ENCODE peak calls at places on chromosome 12, in ten cellular contexts. One of them, this sample, is unnamed.

GRCh38 chr12:93638954-93639353 is 38.2 kb upstream of the CRADD start:
- DNase-seq in stimulated activated CD8-positive, alpha-beta memory T cell treated with anti-CD3 and anti-CD28 coated beads, Interleukin-2, amount 100 ng/mL, for 1 hour: no peak
- DNase-seq in left ventricle myocardium superior: no peak
- DNase-seq in NCI-H2107: no peak
- DNase-seq in CD8-positive, alpha-beta T cell: no peak
- DNase-seq in amniotic stem cell: no peak
- DNase-seq in posterior cingulate gyrus: no peak
- DNase-seq in osteocyte: peak
- DNase-seq in amygdala: no peak
- DNase-seq in naive thymus-derived CD8-positive, alpha-beta T cell: no peak
- DNase-seq in this sample: no peak

GRCh38 chr12:47573146-47573659 is 132.6 kb downstream of the RPAP3 start:
- DNase-seq in left ventricle myocardium superior: no peak
- DNase-seq in amniotic stem cell: no peak
- DNase-seq in NCI-H2107: no peak
- DNase-seq in amygdala: no peak
- DNase-seq in naive thymus-derived CD8-positive, alpha-beta T cell: no peak
- DNase-seq in CD8-positive, alpha-beta T cell: no peak
- DNase-seq in posterior cingulate gyrus: no peak
- DNase-seq in stimulated activated CD8-positive, alpha-beta memory T cell treated with anti-CD3 and anti-CD28 coated beads, Interleukin-2, amount 100 ng/mL, for 1 hour: no peak
- DNase-seq in osteocyte: no peak
- DNase-seq in this sample: no peak

GRCh38 chr12:128613821-128614220 is 209.9 kb downstream of the SLC15A4 start:
- DNase-seq in amygdala: no peak
- DNase-seq in CD8-positive, alpha-beta T cell: no peak
- DNase-seq in NCI-H2107: no peak
- DNase-seq in naive thymus-derived CD8-positive, alpha-beta T cell: no peak
- DNase-seq in osteocyte: no peak
- DNase-seq in posterior cingulate gyrus: no peak
- DNase-seq in left ventricle myocardium superior: no peak
- DNase-seq in stimulated activated CD8-positive, alpha-beta memory T cell treated with anti-CD3 and anti-CD28 coated beads, Interleukin-2, amount 100 ng/mL, for 1 hour: no peak
- DNase-seq in amniotic stem cell: no peak
- DNase-seq in this sample: no peak

GRCh38 chr12:118189761-118190181 is 53.8 kb downstream of the PEBP1 start:
- DNase-seq in amniotic stem cell: no peak
- DNase-seq in posterior cingulate gyrus: peak
- DNase-seq in NCI-H2107: no peak
- DNase-seq in stimulated activated CD8-positive, alpha-beta memory T cell treated with anti-CD3 and anti-CD28 coated beads, Interleukin-2, amount 100 ng/mL, for 1 hour: no peak
- DNase-seq in CD8-positive, alpha-beta T cell: no peak
- DNase-seq in amygdala: peak
- DNase-seq in osteocyte: no peak
- DNase-seq in naive thymus-derived CD8-positive, alpha-beta T cell: no peak
- DNase-seq in left ventricle myocardium superior: peak
- DNase-seq in this sample: no peak

GRCh38 chr12:113658030-113658655 is 186.5 kb upstream of the LHX5 start:
- DNase-seq in stimulated activated CD8-positive, alpha-beta memory T cell treated with anti-CD3 and anti-CD28 coated beads, Interleukin-2, amount 100 ng/mL, for 1 hour: no peak
- DNase-seq in posterior cingulate gyrus: no peak
- DNase-seq in CD8-positive, alpha-beta T cell: no peak
- DNase-seq in left ventricle myocardium superior: no peak
- DNase-seq in amniotic stem cell: no peak
- DNase-seq in osteocyte: no peak
- DNase-seq in naive thymus-derived CD8-positive, alpha-beta T cell: no peak
- DNase-seq in NCI-H2107: no peak
- DNase-seq in amygdala: no peak
- DNase-seq in this sample: no peak

GRCh38 chr12:633731-634130 is 29.5 kb downstream of the NINJ2 start:
- DNase-seq in posterior cingulate gyrus: no peak
- DNase-seq in NCI-H2107: no peak
- DNase-seq in left ventricle myocardium superior: no peak
- DNase-seq in amygdala: no peak
- DNase-seq in naive thymus-derived CD8-positive, alpha-beta T cell: no peak
- DNase-seq in amniotic stem cell: no peak
- DNase-seq in osteocyte: no peak
- DNase-seq in stimulated activated CD8-positive, alpha-beta memory T cell treated with anti-CD3 and anti-CD28 coated beads, Interleukin-2, amount 100 ng/mL, for 1 hour: no peak
- DNase-seq in CD8-positive, alpha-beta T cell: no peak
- DNase-seq in this sample: no peak

GRCh38 chr12:38159591-38160317 is 156.8 kb upstream of the ALG10B start:
- DNase-seq in naive thymus-derived CD8-positive, alpha-beta T cell: no peak
- DNase-seq in osteocyte: peak
- DNase-seq in posterior cingulate gyrus: no peak
- DNase-seq in amygdala: no peak
- DNase-seq in CD8-positive, alpha-beta T cell: no peak
- DNase-seq in amniotic stem cell: no peak
- DNase-seq in stimulated activated CD8-positive, alpha-beta memory T cell treated with anti-CD3 and anti-CD28 coated beads, Interleukin-2, amount 100 ng/mL, for 1 hour: no peak
- DNase-seq in left ventricle myocardium superior: no peak
- DNase-seq in NCI-H2107: no peak
- DNase-seq in this sample: no peak

GRCh38 chr12:49763006-49763591 is 21.7 kb downstream of the TMBIM6 start:
- DNase-seq in left ventricle myocardium superior: peak
- DNase-seq in CD8-positive, alpha-beta T cell: peak
- DNase-seq in NCI-H2107: no peak
- DNase-seq in stimulated activated CD8-positive, alpha-beta memory T cell treated with anti-CD3 and anti-CD28 coated beads, Interleukin-2, amount 100 ng/mL, for 1 hour: peak
- DNase-seq in amygdala: peak
- DNase-seq in posterior cingulate gyrus: peak
- DNase-seq in amniotic stem cell: no peak
- DNase-seq in naive thymus-derived CD8-positive, alpha-beta T cell: peak
- DNase-seq in osteocyte: no peak
- DNase-seq in this sample: no peak

GRCh38 chr12:47097276-47097896 is 17.6 kb upstream of the AMIGO2 start:
- DNase-seq in naive thymus-derived CD8-positive, alpha-beta T cell: no peak
- DNase-seq in stimulated activated CD8-positive, alpha-beta memory T cell treated with anti-CD3 and anti-CD28 coated beads, Interleukin-2, amount 100 ng/mL, for 1 hour: no peak
- DNase-seq in amygdala: no peak
- DNase-seq in posterior cingulate gyrus: no peak
- DNase-seq in NCI-H2107: no peak
- DNase-seq in amniotic stem cell: no peak
- DNase-seq in osteocyte: no peak
- DNase-seq in CD8-positive, alpha-beta T cell: no peak
- DNase-seq in left ventricle myocardium superior: no peak
- DNase-seq in this sample: no peak

GRCh38 chr12:116594325-116595038 is 35.3 kb downstream of the MAP1LC3B2 start:
- DNase-seq in NCI-H2107: no peak
- DNase-seq in naive thymus-derived CD8-positive, alpha-beta T cell: peak
- DNase-seq in left ventricle myocardium superior: peak
- DNase-seq in stimulated activated CD8-positive, alpha-beta memory T cell treated with anti-CD3 and anti-CD28 coated beads, Interleukin-2, amount 100 ng/mL, for 1 hour: no peak
- DNase-seq in amniotic stem cell: no peak
- DNase-seq in amygdala: no peak
- DNase-seq in osteocyte: no peak
- DNase-seq in CD8-positive, alpha-beta T cell: peak
- DNase-seq in posterior cingulate gyrus: no peak
- DNase-seq in this sample: no peak

GRCh38 chr12:112430929-112431328 is 12.2 kb downstream of the PTPN11 start:
- DNase-seq in amniotic stem cell: no peak
- DNase-seq in posterior cingulate gyrus: no peak
- DNase-seq in left ventricle myocardium superior: no peak
- DNase-seq in naive thymus-derived CD8-positive, alpha-beta T cell: no peak
- DNase-seq in NCI-H2107: no peak
- DNase-seq in stimulated activated CD8-positive, alpha-beta memory T cell treated with anti-CD3 and anti-CD28 coated beads, Interleukin-2, amount 100 ng/mL, for 1 hour: no peak
- DNase-seq in osteocyte: no peak
- DNase-seq in amygdala: no peak
- DNase-seq in CD8-positive, alpha-beta T cell: no peak
- DNase-seq in this sample: no peak

GRCh38 chr12:94644141-94644575 is 6.2 kb downstream of the TMCC3 start:
- DNase-seq in stimulated activated CD8-positive, alpha-beta memory T cell treated with anti-CD3 and anti-CD28 coated beads, Interleukin-2, amount 100 ng/mL, for 1 hour: no peak
- DNase-seq in NCI-H2107: no peak
- DNase-seq in posterior cingulate gyrus: peak
- DNase-seq in CD8-positive, alpha-beta T cell: no peak
- DNase-seq in amniotic stem cell: no peak
- DNase-seq in naive thymus-derived CD8-positive, alpha-beta T cell: no peak
- DNase-seq in left ventricle myocardium superior: peak
- DNase-seq in amygdala: no peak
- DNase-seq in osteocyte: no peak
- DNase-seq in this sample: no peak

GRCh38 chr12:56151672-56152131 is 685 bp upstream of the MYL6B start:
- DNase-seq in naive thymus-derived CD8-positive, alpha-beta T cell: peak
- DNase-seq in left ventricle myocardium superior: peak
- DNase-seq in CD8-positive, alpha-beta T cell: peak
- DNase-seq in amniotic stem cell: peak
- DNase-seq in NCI-H2107: no peak
- DNase-seq in osteocyte: no peak
- DNase-seq in posterior cingulate gyrus: peak
- DNase-seq in amygdala: no peak
- DNase-seq in stimulated activated CD8-positive, alpha-beta memory T cell treated with anti-CD3 and anti-CD28 coated beads, Interleukin-2, amount 100 ng/mL, for 1 hour: peak
- DNase-seq in this sample: no peak

GRCh38 chr12:117408161-117408791 is 46.9 kb upstream of the NOS1 start:
- DNase-seq in posterior cingulate gyrus: no peak
- DNase-seq in naive thymus-derived CD8-positive, alpha-beta T cell: no peak
- DNase-seq in left ventricle myocardium superior: no peak
- DNase-seq in osteocyte: no peak
- DNase-seq in NCI-H2107: peak
- DNase-seq in amygdala: peak
- DNase-seq in CD8-positive, alpha-beta T cell: no peak
- DNase-seq in amniotic stem cell: no peak
- DNase-seq in stimulated activated CD8-positive, alpha-beta memory T cell treated with anti-CD3 and anti-CD28 coated beads, Interleukin-2, amount 100 ng/mL, for 1 hour: no peak
- DNase-seq in this sample: no peak

GRCh38 chr12:109461846-109462766 is 15.0 kb downstream of the KCTD10 start:
- DNase-seq in CD8-positive, alpha-beta T cell: no peak
- DNase-seq in osteocyte: peak
- DNase-seq in NCI-H2107: no peak
- DNase-seq in amniotic stem cell: peak
- DNase-seq in left ventricle myocardium superior: peak
- DNase-seq in posterior cingulate gyrus: peak
- DNase-seq in amygdala: no peak
- DNase-seq in stimulated activated CD8-positive, alpha-beta memory T cell treated with anti-CD3 and anti-CD28 coated beads, Interleukin-2, amount 100 ng/mL, for 1 hour: no peak
- DNase-seq in naive thymus-derived CD8-positive, alpha-beta T cell: no peak
- DNase-seq in this sample: no peak

GRCh38 chr12:52215587-52216031 is 17.4 kb upstream of the KRT7 start:
- DNase-seq in naive thymus-derived CD8-positive, alpha-beta T cell: no peak
- DNase-seq in CD8-positive, alpha-beta T cell: no peak
- DNase-seq in amygdala: no peak
- DNase-seq in posterior cingulate gyrus: peak
- DNase-seq in stimulated activated CD8-positive, alpha-beta memory T cell treated with anti-CD3 and anti-CD28 coated beads, Interleukin-2, amount 100 ng/mL, for 1 hour: no peak
- DNase-seq in NCI-H2107: no peak
- DNase-seq in left ventricle myocardium superior: no peak
- DNase-seq in osteocyte: no peak
- DNase-seq in amniotic stem cell: no peak
- DNase-seq in this sample: no peak

GRCh38 chr12:53844989-53845836 is 93.4 kb upstream of the HOXC13 start:
- DNase-seq in amniotic stem cell: peak
- DNase-seq in left ventricle myocardium superior: no peak
- DNase-seq in NCI-H2107: no peak
- DNase-seq in stimulated activated CD8-positive, alpha-beta memory T cell treated with anti-CD3 and anti-CD28 coated beads, Interleukin-2, amount 100 ng/mL, for 1 hour: no peak
- DNase-seq in CD8-positive, alpha-beta T cell: no peak
- DNase-seq in amygdala: no peak
- DNase-seq in posterior cingulate gyrus: no peak
- DNase-seq in naive thymus-derived CD8-positive, alpha-beta T cell: no peak
- DNase-seq in osteocyte: no peak
- DNase-seq in this sample: no peak

GRCh38 chr12:45183263-45183662 is 32.6 kb upstream of the ANO6 start:
- DNase-seq in left ventricle myocardium superior: no peak
- DNase-seq in CD8-positive, alpha-beta T cell: no peak
- DNase-seq in stimulated activated CD8-positive, alpha-beta memory T cell treated with anti-CD3 and anti-CD28 coated beads, Interleukin-2, amount 100 ng/mL, for 1 hour: no peak
- DNase-seq in NCI-H2107: no peak
- DNase-seq in amygdala: no peak
- DNase-seq in naive thymus-derived CD8-positive, alpha-beta T cell: no peak
- DNase-seq in amniotic stem cell: no peak
- DNase-seq in osteocyte: no peak
- DNase-seq in posterior cingulate gyrus: no peak
- DNase-seq in this sample: no peak

GRCh38 chr12:54984602-54985376 is at the start of gene TESPA1:
- DNase-seq in osteocyte: no peak
- DNase-seq in CD8-positive, alpha-beta T cell: peak
- DNase-seq in left ventricle myocardium superior: peak
- DNase-seq in NCI-H2107: no peak
- DNase-seq in amniotic stem cell: no peak
- DNase-seq in naive thymus-derived CD8-positive, alpha-beta T cell: peak
- DNase-seq in posterior cingulate gyrus: no peak
- DNase-seq in stimulated activated CD8-positive, alpha-beta memory T cell treated with anti-CD3 and anti-CD28 coated beads, Interleukin-2, amount 100 ng/mL, for 1 hour: peak
- DNase-seq in amygdala: no peak
- DNase-seq in this sample: no peak

GRCh38 chr12:12684375-12685106 is 11.4 kb downstream of the GPR19 start:
- DNase-seq in NCI-H2107: peak
- DNase-seq in amniotic stem cell: no peak
- DNase-seq in amygdala: peak
- DNase-seq in posterior cingulate gyrus: peak
- DNase-seq in naive thymus-derived CD8-positive, alpha-beta T cell: no peak
- DNase-seq in osteocyte: no peak
- DNase-seq in left ventricle myocardium superior: peak
- DNase-seq in CD8-positive, alpha-beta T cell: no peak
- DNase-seq in stimulated activated CD8-positive, alpha-beta memory T cell treated with anti-CD3 and anti-CD28 coated beads, Interleukin-2, amount 100 ng/mL, for 1 hour: no peak
- DNase-seq in this sample: peak

GRCh38 chr12:7093892-7094291 is 1.6 kb upstream of the C1R start:
- DNase-seq in posterior cingulate gyrus: no peak
- DNase-seq in left ventricle myocardium superior: no peak
- DNase-seq in CD8-positive, alpha-beta T cell: no peak
- DNase-seq in NCI-H2107: no peak
- DNase-seq in osteocyte: no peak
- DNase-seq in stimulated activated CD8-positive, alpha-beta memory T cell treated with anti-CD3 and anti-CD28 coated beads, Interleukin-2, amount 100 ng/mL, for 1 hour: no peak
- DNase-seq in naive thymus-derived CD8-positive, alpha-beta T cell: no peak
- DNase-seq in amniotic stem cell: no peak
- DNase-seq in amygdala: no peak
- DNase-seq in this sample: no peak

GRCh38 chr12:1044697-1045096 is 53.7 kb downstream of the ERC1 start:
- DNase-seq in CD8-positive, alpha-beta T cell: no peak
- DNase-seq in posterior cingulate gyrus: no peak
- DNase-seq in osteocyte: no peak
- DNase-seq in naive thymus-derived CD8-positive, alpha-beta T cell: no peak
- DNase-seq in left ventricle myocardium superior: no peak
- DNase-seq in amygdala: no peak
- DNase-seq in stimulated activated CD8-positive, alpha-beta memory T cell treated with anti-CD3 and anti-CD28 coated beads, Interleukin-2, amount 100 ng/mL, for 1 hour: no peak
- DNase-seq in NCI-H2107: no peak
- DNase-seq in amniotic stem cell: peak
- DNase-seq in this sample: no peak

GRCh38 chr12:121613424-121613823 is 12.9 kb upstream of the ORAI1 start:
- DNase-seq in naive thymus-derived CD8-positive, alpha-beta T cell: no peak
- DNase-seq in CD8-positive, alpha-beta T cell: no peak
- DNase-seq in osteocyte: no peak
- DNase-seq in NCI-H2107: no peak
- DNase-seq in left ventricle myocardium superior: no peak
- DNase-seq in amniotic stem cell: no peak
- DNase-seq in amygdala: no peak
- DNase-seq in stimulated activated CD8-positive, alpha-beta memory T cell treated with anti-CD3 and anti-CD28 coated beads, Interleukin-2, amount 100 ng/mL, for 1 hour: no peak
- DNase-seq in posterior cingulate gyrus: no peak
- DNase-seq in this sample: no peak

GRCh38 chr12:108382437-108382801 is 43.3 kb upstream of the CMKLR1 start:
- DNase-seq in amniotic stem cell: no peak
- DNase-seq in posterior cingulate gyrus: no peak
- DNase-seq in NCI-H2107: no peak
- DNase-seq in naive thymus-derived CD8-positive, alpha-beta T cell: no peak
- DNase-seq in CD8-positive, alpha-beta T cell: no peak
- DNase-seq in left ventricle myocardium superior: no peak
- DNase-seq in stimulated activated CD8-positive, alpha-beta memory T cell treated with anti-CD3 and anti-CD28 coated beads, Interleukin-2, amount 100 ng/mL, for 1 hour: no peak
- DNase-seq in osteocyte: no peak
- DNase-seq in amygdala: no peak
- DNase-seq in this sample: no peak

GRCh38 chr12:23867794-23868193 is 81.7 kb downstream of the SOX5 start:
- DNase-seq in osteocyte: no peak
- DNase-seq in left ventricle myocardium superior: no peak
- DNase-seq in amygdala: no peak
- DNase-seq in amniotic stem cell: no peak
- DNase-seq in naive thymus-derived CD8-positive, alpha-beta T cell: no peak
- DNase-seq in posterior cingulate gyrus: no peak
- DNase-seq in CD8-positive, alpha-beta T cell: no peak
- DNase-seq in stimulated activated CD8-positive, alpha-beta memory T cell treated with anti-CD3 and anti-CD28 coated beads, Interleukin-2, amount 100 ng/mL, for 1 hour: no peak
- DNase-seq in NCI-H2107: no peak
- DNase-seq in this sample: no peak

GRCh38 chr12:123873795-123874194 is 98.8 kb downstream of the CCDC92 start:
- DNase-seq in amniotic stem cell: no peak
- DNase-seq in posterior cingulate gyrus: no peak
- DNase-seq in osteocyte: no peak
- DNase-seq in naive thymus-derived CD8-positive, alpha-beta T cell: no peak
- DNase-seq in amygdala: no peak
- DNase-seq in NCI-H2107: no peak
- DNase-seq in left ventricle myocardium superior: no peak
- DNase-seq in CD8-positive, alpha-beta T cell: no peak
- DNase-seq in stimulated activated CD8-positive, alpha-beta memory T cell treated with anti-CD3 and anti-CD28 coated beads, Interleukin-2, amount 100 ng/mL, for 1 hour: no peak
- DNase-seq in this sample: no peak

GRCh38 chr12:65818454-65819382 is 5.6 kb upstream of the HMGA2 start:
- DNase-seq in amygdala: no peak
- DNase-seq in posterior cingulate gyrus: no peak
- DNase-seq in amniotic stem cell: no peak
- DNase-seq in left ventricle myocardium superior: no peak
- DNase-seq in CD8-positive, alpha-beta T cell: no peak
- DNase-seq in NCI-H2107: no peak
- DNase-seq in stimulated activated CD8-positive, alpha-beta memory T cell treated with anti-CD3 and anti-CD28 coated beads, Interleukin-2, amount 100 ng/mL, for 1 hour: no peak
- DNase-seq in naive thymus-derived CD8-positive, alpha-beta T cell: no peak
- DNase-seq in osteocyte: no peak
- DNase-seq in this sample: no peak

GRCh38 chr12:92786045-92786444 is 83.3 kb downstream of the PLEKHG7 start:
- DNase-seq in stimulated activated CD8-positive, alpha-beta memory T cell treated with anti-CD3 and anti-CD28 coated beads, Interleukin-2, amount 100 ng/mL, for 1 hour: no peak
- DNase-seq in amniotic stem cell: no peak
- DNase-seq in posterior cingulate gyrus: no peak
- DNase-seq in naive thymus-derived CD8-positive, alpha-beta T cell: no peak
- DNase-seq in left ventricle myocardium superior: no peak
- DNase-seq in CD8-positive, alpha-beta T cell: no peak
- DNase-seq in osteocyte: no peak
- DNase-seq in amygdala: no peak
- DNase-seq in NCI-H2107: no peak
- DNase-seq in this sample: no peak